ENCODE peak calls at places on chromosomes 16 and 17, in five cellular contexts. C is endothelial cell of umbilical vein, Q is Peyer's patch, T is ovary, E is stomach. D is an unnamed sample.
A peak's percentile ranks its signal among the peaks of the same experiment; 100 is the strongest.

GRCh38 chr16:64253114-64253513 is 868.7 kb downstream of the CDH11 start:
- DNase-seq in C (no peak), Q (no peak), T (no peak), E (no peak), D (no peak)

GRCh38 chr17:44354582-44355309 is 8.9 kb downstream of the FAM171A2 start:
- DNase-seq in C (no peak), Q (peak; percentile 55), T (no peak), E (no peak), D (peak; percentile 80)

GRCh38 chr17:29918922-29919856 is 10.8 kb downstream of the SSH2 start:
- DNase-seq in C (peak; percentile 69), Q (no peak), T (no peak), E (no peak), D (no peak)

GRCh38 chr16:81940781-81941560 is 70.3 kb downstream of the SDR42E1 start:
- DNase-seq in C (peak; percentile 70), Q (no peak), T (no peak), E (no peak), D (no peak)

GRCh38 chr17:67111808-67112207 is 67.5 kb downstream of the CACNG1 start:
- DNase-seq in C (peak; percentile 18), Q (no peak), T (no peak), E (no peak), D (no peak)

GRCh38 chr17:67390646-67391480 is 13.8 kb downstream of the PITPNC1 start:
- DNase-seq in C (peak; percentile 93), Q (no peak), T (no peak), E (peak; percentile 76), D (no peak)

GRCh38 chr17:9768381-9768934 is 22.9 kb downstream of the DHRS7C start:
- DNase-seq in C (no peak), Q (no peak), T (no peak), E (no peak), D (no peak)

GRCh38 chr16:19583665-19584300 is 28.3 kb downstream of the VPS35L start:
- DNase-seq in C (peak; percentile 60), Q (no peak), T (no peak), E (peak; percentile 30), D (no peak)

DNA sequence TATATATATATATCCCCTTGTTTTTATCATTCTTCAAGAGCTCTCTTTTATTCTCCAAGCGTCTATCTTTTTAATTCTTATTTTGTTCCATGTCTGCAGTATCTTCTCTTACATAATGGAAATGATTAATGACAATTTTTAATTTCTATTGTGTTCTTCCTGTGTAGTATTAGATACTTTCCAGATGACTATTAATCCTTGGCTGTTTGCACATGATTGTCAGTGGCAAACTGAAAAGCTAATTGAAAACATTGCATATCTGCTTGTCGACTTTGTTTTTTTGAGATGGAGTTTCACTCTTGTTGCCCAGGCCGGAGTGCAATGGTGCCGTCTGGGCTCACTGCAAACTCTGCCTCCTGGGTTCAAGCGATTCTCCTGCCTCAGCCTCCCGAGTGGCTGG is 124.7 kb downstream of the BCAS3 start:
- DNase-seq in C (no peak), Q (no peak), T (no peak), E (no peak), D (no peak)
- TF ChIP-seq CTCF in C (no peak), Q (no peak), T (no peak), E (no peak), D (no peak)

GRCh38 chr16:11783319-11784047 is 13.6 kb downstream of the ZC3H7A start:
- DNase-seq in C (peak; percentile 88), Q (no peak), T (no peak), E (no peak), D (no peak)

GRCh38 chr16:11779074-11779473 is 18.0 kb downstream of the ZC3H7A start:
- DNase-seq in C (no peak), Q (no peak), T (no peak), E (no peak), D (no peak)

GRCh38 chr16:11781773-11782172 is 15.3 kb downstream of the ZC3H7A start:
- DNase-seq in C (peak; percentile 27), Q (no peak), T (no peak), E (no peak), D (no peak)

GRCh38 chr16:11784048-11784780 is 12.8 kb downstream of the ZC3H7A start:
- DNase-seq in C (no peak), Q (no peak), T (no peak), E (no peak), D (no peak)

DNA sequence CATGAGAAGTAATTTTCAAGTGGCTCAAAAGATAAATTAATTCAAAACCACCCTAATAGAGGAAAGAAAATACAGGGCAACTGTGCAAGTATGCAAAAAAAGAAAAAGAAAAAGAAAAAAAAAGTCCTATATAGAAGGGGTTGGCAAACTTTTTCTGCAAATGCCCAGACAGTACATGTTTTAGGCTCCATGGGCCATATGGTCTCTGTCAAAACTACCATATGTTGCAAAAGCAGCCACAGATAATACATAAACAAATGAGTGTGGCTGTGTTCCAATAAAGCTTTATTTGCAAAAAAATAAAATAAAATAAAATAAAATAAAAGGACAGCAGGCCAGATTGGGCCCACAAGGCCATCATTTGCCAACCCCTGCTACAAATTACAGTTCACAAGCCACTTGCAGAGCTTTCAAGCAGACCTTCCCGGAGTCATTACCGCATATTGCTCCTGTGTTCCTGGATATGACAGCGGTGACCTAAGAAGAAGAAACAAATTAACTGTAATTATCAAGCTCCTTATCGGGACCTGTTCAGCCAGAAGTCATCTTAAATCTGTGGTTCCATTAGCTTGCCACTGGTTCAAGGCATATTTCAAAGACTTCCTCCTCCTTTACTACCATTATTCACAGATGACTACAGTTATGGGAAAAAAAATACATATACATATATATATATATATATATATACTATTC is 15.9 kb downstream of the ZC3H7A start:
- DNase-seq in C (no peak), Q (no peak), T (no peak), E (no peak), D (no peak)
- H3K27ac ChIP-seq in C (no peak overlapping the region), Q (peak overlapping the region; percentile 81), T (no peak overlapping the region), E (peak overlapping the region; percentile 4), D (peak overlapping the region; percentile 20)

DNA sequence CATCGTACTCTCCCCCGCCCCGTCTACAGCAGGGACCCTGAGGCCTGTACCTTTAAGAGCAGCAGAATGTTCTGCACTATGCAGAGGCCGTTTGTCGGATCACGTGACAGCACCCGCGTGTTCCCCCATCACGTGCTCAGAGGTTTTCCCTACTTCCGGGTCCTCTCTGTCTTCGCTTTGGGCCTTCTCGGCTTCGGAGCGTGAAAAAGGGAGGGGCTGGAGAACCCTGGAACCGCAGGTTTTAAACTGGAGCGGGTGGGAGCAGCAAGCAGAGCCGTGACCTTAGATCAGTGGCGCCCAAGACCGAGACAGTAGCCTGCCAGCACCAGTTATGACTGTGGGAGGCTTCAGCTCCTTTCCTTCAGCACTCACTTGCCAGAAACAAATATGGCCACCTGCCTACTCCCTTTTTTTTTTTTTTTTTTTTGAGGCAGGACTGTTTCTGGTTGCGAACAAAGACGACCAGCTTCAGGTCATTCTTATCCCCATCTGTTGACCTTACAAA is at the start of gene CLN3:
- DNase-seq in C (peak; percentile 94), Q (peak; percentile 93), T (peak; percentile 89), E (peak; percentile 91), D (peak; percentile 93)
- TF ChIP-seq POLR2A in C (no peak), Q (no peak), T (no peak), E (no peak), D (no peak)

GRCh38 chr17:78146471-78146869 is 285 bp downstream of the C17orf99 start:
- DNase-seq in C (no peak), Q (no peak), T (no peak), E (no peak), D (no peak)
- TF ChIP-seq CTCF in C (no peak), Q (no peak), T (no peak), E (no peak), D (no peak)

DNA sequence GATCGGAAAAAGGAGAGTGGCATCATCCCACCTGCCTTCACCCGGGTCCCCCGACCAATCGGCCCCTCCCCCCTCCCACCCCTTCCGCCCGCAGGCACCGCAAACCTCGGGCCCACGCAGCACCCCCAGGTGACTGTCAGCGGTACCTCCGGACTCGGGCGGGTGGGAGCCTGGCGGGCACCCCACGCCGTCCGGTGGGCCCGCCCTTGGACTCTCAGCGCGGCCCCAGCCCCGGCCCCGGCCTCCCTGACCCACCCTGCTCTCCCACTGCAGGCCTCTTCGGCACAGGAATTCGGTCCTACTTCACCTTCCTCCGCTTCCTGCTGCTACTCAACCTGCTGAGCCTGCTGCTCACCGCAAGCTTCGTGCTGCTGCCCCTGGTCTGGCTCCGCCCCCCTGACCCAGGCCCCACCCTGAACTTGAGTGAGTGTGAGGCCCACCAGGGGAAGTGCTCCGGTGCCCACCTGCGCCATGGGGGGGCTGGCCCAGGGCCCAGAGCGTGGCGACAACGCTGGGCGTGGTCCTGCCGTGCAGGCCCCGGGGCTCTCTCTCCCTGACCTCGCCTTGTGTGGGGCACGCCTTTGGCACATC is 1.6 kb downstream of the TMC8 start:
- DNase-seq in C (no peak), Q (no peak), T (no peak), E (peak; percentile 63), D (peak; percentile 25)
- H3K27ac ChIP-seq in C (no peak overlapping the region), Q (peak overlapping the region; percentile 84), T (no peak overlapping the region), E (peak overlapping the region; percentile 37), D (no peak overlapping the region)

GRCh38 chr16:714558-715447 is at the start of gene METRN:
- DNase-seq in C (peak; percentile 78), Q (peak; percentile 95), T (peak; percentile 92), E (peak; percentile 94), D (peak; percentile 94)
- TF ChIP-seq POLR2A in C (no peak), Q (no peak), T (no peak), E (no peak), D (peak; percentile 42)

DNA sequence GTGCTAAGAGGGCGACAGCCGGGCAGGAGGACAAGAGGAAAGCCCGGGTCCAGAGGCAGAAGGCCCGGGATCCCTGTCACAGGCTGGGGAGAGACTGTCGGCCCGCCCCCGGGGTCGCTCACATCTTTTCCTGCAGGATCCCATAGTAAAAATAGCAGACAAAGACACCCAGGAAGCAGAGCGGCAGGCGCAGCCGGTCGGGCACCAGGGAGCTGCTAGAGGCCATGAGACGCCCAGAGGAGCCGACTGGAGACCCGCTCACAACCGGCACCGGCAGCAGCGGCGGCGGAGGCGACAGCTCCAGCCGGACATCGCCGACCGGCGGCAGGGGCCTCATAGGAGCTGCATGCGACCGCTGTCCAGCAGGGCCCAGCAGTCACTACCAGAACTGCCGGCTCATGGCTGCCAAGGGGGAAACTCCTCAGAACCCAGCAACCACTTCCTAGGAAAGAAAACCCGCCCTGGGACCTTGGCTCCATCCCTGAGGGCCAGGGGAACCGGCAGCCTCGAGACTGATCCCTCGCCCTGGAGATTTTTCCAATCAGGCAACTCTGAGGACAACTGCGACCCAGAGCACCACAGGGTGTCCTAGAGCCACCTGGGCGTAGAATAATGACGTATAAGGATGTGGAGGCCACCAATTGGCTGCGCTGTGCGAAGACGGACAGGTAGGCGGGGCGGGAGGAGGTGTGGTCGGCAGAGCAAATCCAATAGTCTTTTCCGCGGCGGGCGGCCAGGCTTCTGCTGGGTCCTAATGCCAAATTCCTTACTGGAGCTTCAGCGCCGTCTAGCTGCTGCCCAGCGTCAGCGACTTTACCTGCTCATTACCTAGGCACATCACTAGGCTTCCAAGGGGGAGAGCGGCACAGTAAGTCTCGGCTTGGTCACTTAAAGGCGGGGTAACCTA is at the start of gene SLC35B1:
- DNase-seq in C (peak; percentile 100), Q (peak; percentile 99), T (peak; percentile 98), E (peak; percentile 99), D (peak; percentile 100)
- TF ChIP-seq CTCF in C (peak; percentile 86), Q (peak; percentile 94), T (peak; percentile 53), E (peak; percentile 82), D (peak; percentile 91)

GRCh38 chr17:3695723-3696411 is at the start of gene P2RX5:
- DNase-seq in C (peak; percentile 30), Q (no peak), T (peak; percentile 31), E (no peak), D (no peak)
- H3K27ac ChIP-seq in C (no peak within 1 kb of the TSS), Q (peak within 1 kb of the TSS; percentile 58), T (no peak within 1 kb of the TSS), E (no peak within 1 kb of the TSS), D (peak within 1 kb of the TSS; percentile 51)